ENCODE peak calls at places on chromosomes 16 and 17, in ten cellular contexts. Q, S, G, F, Y, M, R, T, I and W are unnamed samples.

GRCh38 chr17:4249452-4250029 is 14.2 kb downstream of the ANKFY1 start:
- DNase-seq in F (no peak), R (no peak), G (no peak), M (peak; percentile 63), Y (no peak), Q (no peak), S (no peak), I (peak; percentile 96), T (peak; percentile 8), W (no peak)

GRCh38 chr16:88782454-88783390 is 2.3 kb downstream of the PIEZO1 start:
- DNase-seq in T (no peak), F (no peak), Y (no peak), S (peak; percentile 33), M (peak; percentile 53), R (no peak), I (no peak), Q (no peak), G (no peak), W (no peak)

GRCh38 chr17:49894761-49895160 is 46.9 kb upstream of the TAC4 start:
- DNase-seq in F (no peak), R (no peak), G (no peak), T (no peak), I (no peak), Y (no peak), M (no peak), Q (no peak), S (no peak), W (no peak)

GRCh38 chr17:48539177-48539576 is 5.7 kb downstream of the HOXB2 start:
- DNase-seq in F (no peak), R (no peak), M (no peak), Q (no peak), S (no peak), T (no peak), Y (peak; percentile 65), G (peak; percentile 87), I (no peak), W (peak; percentile 87)

GRCh38 chr17:8851600-8851999 is 15.9 kb downstream of the PIK3R6 start:
- DNase-seq in I (no peak), R (no peak), Y (no peak), G (no peak), Q (no peak), M (peak; percentile 58), F (no peak), T (no peak), S (no peak), W (no peak)

GRCh38 chr17:70098030-70098429 is 23.0 kb downstream of the KCNJ16 start:
- DNase-seq in Q (no peak), F (no peak), T (no peak), R (no peak), G (no peak), M (no peak), I (no peak), S (no peak), Y (no peak), W (no peak)

GRCh38 chr16:49652441-49653175 is 203.3 kb downstream of the ZNF423 start:
- DNase-seq in S (peak; percentile 78), Q (no peak), I (no peak), F (peak; percentile 76), Y (no peak), R (no peak), T (no peak), M (no peak), G (no peak), W (peak; percentile 56)

GRCh38 chr17:5562172-5562571 is 22.1 kb downstream of the NLRP1 start:
- DNase-seq in T (no peak), Q (no peak), R (no peak), M (no peak), G (no peak), S (no peak), Y (no peak), F (no peak), I (no peak), W (no peak)

GRCh38 chr17:82475458-82475857 is 16.9 kb downstream of the NARF start:
- DNase-seq in G (no peak), I (peak; percentile 94), Y (no peak), T (no peak), R (no peak), S (no peak), F (peak; percentile 14), M (no peak), Q (no peak), W (no peak)

GRCh38 chr17:1931759-1932579 is 93.2 kb downstream of the RTN4RL1 start:
- DNase-seq in S (peak; percentile 52), T (peak; percentile 83), Q (no peak), M (no peak), I (no peak), G (no peak), Y (no peak), F (peak; percentile 76), R (no peak), W (peak; percentile 25)

GRCh38 chr16:88993006-88993787 is 16.2 kb upstream of the CBFA2T3 start:
- DNase-seq in R (no peak), Q (no peak), T (no peak), G (no peak), M (no peak), I (peak; percentile 92), F (no peak), Y (no peak), S (no peak), W (no peak)

GRCh38 chr17:29835438-29836351 is 94.3 kb downstream of the SSH2 start:
- DNase-seq in G (peak; percentile 73), T (no peak), F (no peak), M (peak; percentile 29), S (no peak), Y (no peak), R (no peak), Q (no peak), I (no peak), W (no peak)

GRCh38 chr17:8742274-8742673 is 2.4 kb downstream of the CCDC42 start:
- DNase-seq in G (no peak), F (no peak), I (no peak), R (no peak), S (no peak), T (no peak), Y (no peak), Q (no peak), M (no peak), W (no peak)

GRCh38 chr16:19698480-19699465 is 19.3 kb downstream of the KNOP1 start:
- DNase-seq in Q (no peak), R (no peak), F (no peak), G (peak; percentile 67), Y (no peak), I (no peak), M (no peak), S (no peak), T (no peak), W (no peak)

GRCh38 chr17:48719642-48720262 is 2.6 kb downstream of the PRAC1 start:
- DNase-seq in S (no peak), G (no peak), I (no peak), F (no peak), M (no peak), Q (no peak), Y (no peak), T (no peak), R (no peak), W (no peak)

GRCh38 chr17:78933959-78934568 is 8.9 kb upstream of the TIMP2 start:
- DNase-seq in M (no peak), S (peak; percentile 95), I (peak; percentile 18), G (peak; percentile 91), R (no peak), Y (peak; percentile 48), Q (no peak), T (peak; percentile 72), F (peak; percentile 95), W (peak; percentile 85)

GRCh38 chr17:31621566-31621965 is 230.1 kb downstream of the RAB11FIP4 start:
- DNase-seq in F (no peak), S (no peak), G (no peak), Y (no peak), R (no peak), T (no peak), I (no peak), M (no peak), Q (no peak), W (no peak)

GRCh38 chr17:48625502-48626201 is 506 bp downstream of the HOXB9 start:
- DNase-seq in F (no peak), G (peak; percentile 59), S (no peak), R (no peak), M (peak; percentile 51), T (no peak), Q (no peak), Y (no peak), I (peak; percentile 56), W (no peak)

GRCh38 chr17:65797809-65798208 is 236.4 kb upstream of the AXIN2 start:
- DNase-seq in G (no peak), Y (no peak), S (no peak), I (peak; percentile 1), Q (no peak), T (no peak), F (no peak), M (peak; percentile 21), R (no peak), W (no peak)

GRCh38 chr16:30010817-30011504 is at the start of gene DOC2A:
- DNase-seq in S (no peak), G (no peak), M (no peak), R (no peak), Y (no peak), T (peak; percentile 41), F (no peak), I (no peak), Q (peak; percentile 48), W (no peak)

GRCh38 chr16:2783581-2784375 is 3.6 kb downstream of the PRSS33 start:
- DNase-seq in R (no peak), Q (no peak), S (peak; percentile 16), F (no peak), I (no peak), G (no peak), Y (no peak), T (no peak), M (no peak), W (no peak)

GRCh38 chr17:57662021-57662420 is 83.1 kb downstream of the CCDC182 start:
- DNase-seq in T (no peak), Y (no peak), R (no peak), F (no peak), M (no peak), S (no peak), Q (no peak), I (no peak), G (no peak), W (no peak)

GRCh38 chr16:85570735-85571562 is 42.2 kb upstream of the GSE1 start:
- DNase-seq in S (peak; percentile 56), I (peak; percentile 97), F (peak; percentile 65), M (peak; percentile 88), G (no peak), R (peak; percentile 17), T (no peak), Q (no peak), Y (no peak), W (no peak)

GRCh38 chr17:81253358-81254131 is 14.4 kb downstream of the NDUFAF8 start:
- DNase-seq in S (no peak), Q (peak; percentile 68), I (peak; percentile 57), M (peak; percentile 45), F (no peak), Y (no peak), G (peak; percentile 18), R (peak; percentile 39), T (no peak), W (no peak)

GRCh38 chr16:4376126-4376819 is 4.6 kb downstream of the VASN start:
- DNase-seq in G (no peak), T (no peak), I (no peak), Q (no peak), F (peak; percentile 96), S (peak; percentile 93), Y (no peak), M (no peak), R (no peak), W (no peak)

GRCh38 chr16:85563515-85564276 is 49.4 kb upstream of the GSE1 start:
- DNase-seq in S (peak; percentile 89), F (peak; percentile 81), Y (peak; percentile 60), R (no peak), G (peak; percentile 88), Q (no peak), I (no peak), M (no peak), T (no peak), W (no peak)

GRCh38 chr17:37220609-37220953 is 155.2 kb upstream of the C17orf78 start:
- DNase-seq in Q (no peak), T (peak; percentile 31), F (no peak), G (peak; percentile 10), M (peak; percentile 12), R (no peak), S (no peak), Y (no peak), I (peak; percentile 47), W (no peak)

GRCh38 chr16:65789546-65789945 is 576.9 kb upstream of the CDH5 start:
- DNase-seq in Q (no peak), Y (no peak), I (peak; percentile 4), G (no peak), F (no peak), S (no peak), M (no peak), T (no peak), R (no peak), W (no peak)